ENCODE peak calls at places on chromosomes 4 and X, in ten cellular contexts. V, J, X, P, K, U, G, F, M and I are unnamed samples.

GRCh38 chr4:19678763-19679162 is 572.9 kb upstream of the SLIT2 start:
- DNase-seq in P (peak; percentile 90), M (no peak), K (peak; percentile 83), F (no peak), J (no peak), V (no peak), U (peak; percentile 13), G (no peak), X (no peak), I (peak; percentile 4)

GRCh38 chr4:43556262-43556661 is 663.7 kb downstream of the GRXCR1 start:
- DNase-seq in G (no peak), V (no peak), P (no peak), J (no peak), X (no peak), F (peak; percentile 62), M (no peak), U (no peak), K (no peak), I (no peak)

GRCh38 chr4:181688886-181689285 is 554.3 kb upstream of the TENM3 start:
- DNase-seq in G (no peak), X (no peak), U (no peak), M (no peak), K (no peak), F (no peak), P (peak; percentile 69), V (no peak), J (no peak), I (no peak)

GRCh38 chr4:113628711-113629110 is 132.8 kb downstream of the CAMK2D start:
- DNase-seq in J (no peak), F (no peak), U (no peak), P (no peak), K (no peak), V (no peak), G (no peak), X (no peak), M (no peak), I (no peak)

GRCh38 chr4:123559955-123560669 is 163.5 kb downstream of the SPRY1 start:
- DNase-seq in J (no peak), U (no peak), K (peak; percentile 8), P (no peak), M (peak; percentile 34), G (no peak), F (no peak), V (no peak), X (no peak), I (peak; percentile 3)

GRCh38 chr4:95181446-95182306 is 367.1 kb downstream of the UNC5C start:
- DNase-seq in K (peak; percentile 78), P (no peak), M (no peak), U (no peak), G (peak; percentile 61), J (no peak), F (no peak), V (no peak), X (no peak), I (peak; percentile 5)

GRCh38 chrX:97524997-97525396 is 641.3 kb downstream of the RPA4 start:
- DNase-seq in V (no peak), U (peak; percentile 39), X (no peak), M (no peak), P (peak; percentile 51), G (no peak), J (no peak), K (peak; percentile 79), F (no peak), I (peak; percentile 78)

GRCh38 chr4:67558493-67558892 is at the start of gene STAP1:
- DNase-seq in F (peak; percentile 82), G (no peak), X (peak; percentile 87), P (no peak), J (no peak), V (no peak), M (no peak), U (no peak), K (no peak), I (no peak)

GRCh38 chrX:78687586-78687985 is 28.5 kb upstream of the RTL3 start:
- DNase-seq in J (no peak), V (no peak), U (no peak), F (peak; percentile 0), M (no peak), G (no peak), P (no peak), X (no peak), K (no peak), I (no peak)

GRCh38 chr4:156388826-156389225 is 435.2 kb upstream of the CTSO start:
- DNase-seq in X (no peak), G (no peak), J (no peak), P (peak; percentile 65), U (no peak), K (peak; percentile 26), F (no peak), V (no peak), M (peak; percentile 28), I (peak; percentile 63)

GRCh38 chr4:100189820-100190642 is at the start of gene DDIT4L:
- DNase-seq in F (no peak), M (no peak), J (peak; percentile 59), X (peak; percentile 31), G (no peak), V (no peak), U (peak; percentile 10), P (peak; percentile 2), K (no peak), I (no peak)

GRCh38 chr4:23789765-23790164 is 100.1 kb downstream of the PPARGC1A start:
- DNase-seq in P (peak; percentile 64), F (no peak), M (peak; percentile 66), J (no peak), G (peak; percentile 7), X (no peak), U (no peak), V (no peak), K (peak; percentile 71), I (no peak)

GRCh38 chr4:818106-818921 is 7.6 kb downstream of the CPLX1 start:
- DNase-seq in M (no peak), K (no peak), F (no peak), V (no peak), G (no peak), P (no peak), J (no peak), X (no peak), U (no peak), I (no peak)

GRCh38 chrX:14591976-14592375 is 62.6 kb downstream of the GLRA2 start:
- DNase-seq in J (no peak), P (no peak), G (no peak), F (no peak), X (no peak), K (peak; percentile 0), M (no peak), U (peak; percentile 0), V (no peak), I (no peak)

GRCh38 chrX:13340182-13340791 is 20.4 kb upstream of the ATXN3L start:
- DNase-seq in M (no peak), U (no peak), X (no peak), V (no peak), F (no peak), P (no peak), J (no peak), K (no peak), G (no peak), I (no peak)

GRCh38 chr4:125316391-125316780 is 1.6 kb downstream of the FAT4 start:
- DNase-seq in G (no peak), U (peak; percentile 56), M (no peak), F (no peak), V (no peak), J (no peak), X (no peak), P (no peak), K (no peak), I (peak; percentile 7)

GRCh38 chr4:168540086-168540864 is 43.4 kb downstream of the PALLD start:
- DNase-seq in K (no peak), U (no peak), F (no peak), M (peak; percentile 54), J (peak; percentile 75), X (no peak), G (no peak), V (no peak), P (peak; percentile 87), I (no peak)

GRCh38 chr4:22678851-22679517 is 13.8 kb upstream of the GBA3 start:
- DNase-seq in U (no peak), V (no peak), F (no peak), G (no peak), P (no peak), J (no peak), M (no peak), X (no peak), K (no peak), I (no peak)

GRCh38 chr4:56506110-56506705 is 617 bp downstream of the ARL9 start:
- DNase-seq in V (no peak), J (no peak), K (no peak), X (no peak), U (no peak), G (no peak), P (no peak), F (no peak), M (no peak), I (no peak)